ENCODE peak calls at places on chromosomes 16 and 17, in six cellular contexts. X is fibroblast of mammary gland; F is CD8-positive, alpha-beta memory T cell; G is HS-27A; J is stimulated activated CD4-positive, alpha-beta T cell treated with anti-CD3 and anti-CD28 coated beads, Interleukin-1b, Interleukin-23, amount 100 ng/mL, for 1 hour; R is nephron progenitor cell. N is an unnamed sample.

GRCh38 chr17:40447148-40447644 is 3.9 kb downstream of the IGFBP4 start:
- DNase-seq in J (no peak), R (no peak), X (peak), G (no peak), F (no peak), N (no peak)

GRCh38 chr17:9700754-9701476 is 55.6 kb downstream of the USP43 start:
- DNase-seq in R (no peak), G (no peak), X (no peak), F (no peak), J (no peak), N (no peak)

GRCh38 chr16:27813591-27813990 is 249.9 kb downstream of the GSG1L start:
- DNase-seq in J (no peak), G (no peak), X (no peak), R (no peak), F (no peak), N (no peak)

GRCh38 chr17:82317394-82318168 is at the start of gene CD7:
- DNase-seq in R (no peak), X (no peak), G (no peak), J (no peak), F (peak), N (no peak)

GRCh38 chr17:305090-305976 is 47.3 kb downstream of the RPH3AL start:
- DNase-seq in J (no peak), F (peak), R (no peak), G (no peak), X (no peak), N (no peak)

GRCh38 chr17:63349478-63350000 is 96.6 kb downstream of the CYB561 start:
- DNase-seq in G (no peak), F (no peak), X (peak), R (no peak), J (no peak), N (no peak)

GRCh38 chr16:10984509-10984908 is 40.1 kb downstream of the CLEC16A start:
- DNase-seq in F (no peak), X (peak), G (no peak), R (no peak), J (no peak), N (no peak)

GRCh38 chr17:78925662-78926555 is 722 bp upstream of the TIMP2 start:
- DNase-seq in X (peak), G (no peak), F (no peak), J (no peak), R (peak), N (no peak)

GRCh38 chr16:83830091-83830768 is 22.5 kb downstream of the HSBP1 start:
- DNase-seq in R (no peak), G (no peak), X (no peak), J (no peak), F (no peak), N (no peak)

GRCh38 chr17:75927286-75927922 is 13.4 kb downstream of the FBF1 start:
- DNase-seq in G (no peak), J (no peak), X (peak), F (no peak), R (no peak), N (no peak)

GRCh38 chr17:249236-249993 is 68.0 kb upstream of the DOC2B start:
- DNase-seq in G (no peak), R (no peak), F (peak), X (no peak), J (no peak), N (no peak)

GRCh38 chr16:5031601-5032000 is 2.1 kb downstream of the NAGPA start:
- DNase-seq in G (no peak), X (peak), F (peak), J (no peak), R (no peak), N (no peak)

GRCh38 chr16:89023151-89023551 is 46.1 kb upstream of the CBFA2T3 start:
- DNase-seq in X (no peak), G (no peak), R (no peak), F (peak), J (no peak), N (no peak)

GRCh38 chr17:80879723-80880649 is 111.7 kb upstream of the CHMP6 start:
- DNase-seq in G (no peak), R (peak), F (peak), J (no peak), X (no peak), N (no peak)

GRCh38 chr16:19167710-19168172 is 299 bp upstream of the SYT17 start:
- DNase-seq in F (no peak), R (peak), G (no peak), X (peak), J (no peak), N (peak)

GRCh38 chr16:49019826-49020401 is 261.7 kb downstream of the CBLN1 start:
- DNase-seq in F (no peak), X (no peak), G (no peak), J (no peak), R (no peak), N (no peak)

GRCh38 chr16:24778676-24779075 is 49.2 kb downstream of the TNRC6A start:
- DNase-seq in R (no peak), X (peak), F (no peak), G (no peak), J (no peak), N (no peak)

GRCh38 chr16:79845734-79846135 is 245.2 kb upstream of the MAF start:
- DNase-seq in J (no peak), X (no peak), R (no peak), G (no peak), F (no peak), N (no peak)

GRCh38 chr17:38667099-38667786 is 7.5 kb downstream of the EPOP start:
- DNase-seq in G (no peak), X (peak), R (peak), F (peak), J (no peak), N (peak)

GRCh38 chr17:37698132-37698615 is 46.7 kb downstream of the HNF1B start:
- DNase-seq in J (no peak), X (peak), G (no peak), R (no peak), F (no peak), N (no peak)

GRCh38 chr17:67364847-67365761 is 1.3 kb downstream of the PSMD12 start:
- DNase-seq in F (no peak), J (no peak), X (no peak), G (no peak), R (no peak), N (no peak)

GRCh38 chr17:52120465-52120864 is 38.0 kb downstream of the CA10 start:
- DNase-seq in F (no peak), X (no peak), G (no peak), R (no peak), J (no peak), N (no peak)

GRCh38 chr17:3602499-3602898 is 6.7 kb downstream of the TRPV1 start:
- DNase-seq in G (no peak), R (peak), X (peak), F (no peak), J (no peak), N (peak)

GRCh38 chr17:50177983-50178834 is 12.4 kb downstream of the SGCA start:
- DNase-seq in X (peak), G (peak), R (peak), F (peak), J (no peak), N (no peak)

GRCh38 chr17:27379863-27380533 is 76.2 kb upstream of the KSR1 start:
- DNase-seq in R (no peak), J (no peak), F (no peak), X (no peak), G (no peak), N (no peak)

GRCh38 chr17:82525712-82526111 is 6.2 kb downstream of the FOXK2 start:
- DNase-seq in F (no peak), X (no peak), R (no peak), J (no peak), G (no peak), N (no peak)

GRCh38 chr16:79658301-79659001 is 57.9 kb upstream of the MAF start:
- DNase-seq in X (peak), J (no peak), F (no peak), R (no peak), G (no peak), N (no peak)

N was measured in iPS DF 6.9.